ENCODE peak calls at places on chromosomes 11 and 22, in five cellular contexts. K is heart right ventricle, W is HCT116, T is B cell, S is AG10803. Q is an unnamed sample.

GRCh38 chr22:19596680-19597398 is 72.6 kb upstream of the CLDN5 start:
- DNase-seq in K (no peak), W (no peak), T (no peak), S (no peak), Q (no peak)

GRCh38 chr11:102560555-102561011 is 30.0 kb upstream of the MMP7 start:
- DNase-seq in K (no peak), W (no peak), T (peak; percentile 56), S (peak; percentile 83), Q (no peak)

GRCh38 chr11:125950696-125951645 is 5.1 kb downstream of the VSIG10L2 start:
- DNase-seq in K (peak; percentile 73), W (no peak), T (no peak), S (peak; percentile 28), Q (no peak)

GRCh38 chr11:30983810-30984441 is 385.6 kb downstream of the DCDC1 start:
- DNase-seq in K (no peak), W (no peak), T (no peak), S (no peak), Q (no peak)

GRCh38 chr11:4025957-4026324 is 68.7 kb upstream of the RRM1 start:
- DNase-seq in K (no peak), W (no peak), T (no peak), S (peak; percentile 75), Q (no peak)

GRCh38 chr22:30435674-30436126 is 10.1 kb downstream of the MTFP1 start:
- DNase-seq in K (no peak), W (peak; percentile 79), T (peak; percentile 74), S (no peak), Q (no peak)

GRCh38 chr22:30318773-30319419 is 7.8 kb downstream of the TBC1D10A start:
- DNase-seq in K (no peak), W (no peak), T (no peak), S (no peak), Q (no peak)

GRCh38 chr11:104129138-104129537 is 34.8 kb downstream of the PDGFD start:
- DNase-seq in K (no peak), W (no peak), T (no peak), S (no peak), Q (no peak)

GRCh38 chr22:46120420-46120737 is 29.9 kb upstream of the PPARA start:
- DNase-seq in K (no peak), W (no peak), T (no peak), S (no peak), Q (no peak)

GRCh38 chr11:69022268-69022667 is 9.2 kb upstream of the MRGPRF start:
- DNase-seq in K (no peak), W (no peak), T (no peak), S (no peak), Q (no peak)

GRCh38 chr11:71286701-71287643 is 34.6 kb upstream of the SHANK2 start:
- DNase-seq in K (no peak), W (no peak), T (no peak), S (peak; percentile 100), Q (peak; percentile 97)

GRCh38 chr11:33500865-33501479 is 199.7 kb downstream of the C11orf91 start:
- DNase-seq in K (no peak), W (no peak), T (no peak), S (peak; percentile 47), Q (peak; percentile 12)

GRCh38 chr11:36447514-36447913 is 62.6 kb downstream of the TRAF6 start:
- DNase-seq in K (no peak), W (no peak), T (no peak), S (peak; percentile 61), Q (no peak)

GRCh38 chr22:19843107-19843856 is 11.4 kb downstream of the GNB1L start:
- DNase-seq in K (no peak), W (no peak), T (no peak), S (no peak), Q (no peak)

GRCh38 chr11:134418119-134418840 is 6.2 kb upstream of the B3GAT1 start:
- DNase-seq in K (no peak), W (no peak), T (no peak), S (no peak), Q (no peak)

GRCh38 chr11:4865855-4866254 is 15.8 kb upstream of the OR51T1 start:
- DNase-seq in K (no peak), W (no peak), T (no peak), S (no peak), Q (no peak)

GRCh38 chr11:86942212-86942611 is 13.0 kb downstream of the FZD4 start:
- DNase-seq in K (no peak), W (no peak), T (no peak), S (no peak), Q (no peak)

GRCh38 chr11:124602751-124603150 is 8.5 kb upstream of the PANX3 start:
- DNase-seq in K (no peak), W (no peak), T (no peak), S (no peak), Q (no peak)

GRCh38 chr11:122756417-122756816 is 81.9 kb upstream of the CRTAM start:
- DNase-seq in K (no peak), W (no peak), T (peak; percentile 80), S (no peak), Q (no peak)

GRCh38 chr11:122755941-122756340 is 82.4 kb upstream of the CRTAM start:
- DNase-seq in K (no peak), W (no peak), T (no peak), S (peak; percentile 45), Q (no peak)

GRCh38 chr11:122754028-122754427 is 84.3 kb upstream of the CRTAM start:
- DNase-seq in K (no peak), W (no peak), T (no peak), S (no peak), Q (no peak)

GRCh38 chr11:122755409-122755808 is 82.9 kb upstream of the CRTAM start:
- DNase-seq in K (no peak), W (no peak), T (no peak), S (no peak), Q (no peak)

GRCh38 chr11:122754553-122755322 is 83.6 kb upstream of the CRTAM start:
- DNase-seq in K (no peak), W (peak; percentile 10), T (peak; percentile 56), S (no peak), Q (no peak)
- TF ChIP-seq CTCF in K (peak; percentile 33), W (peak; percentile 67), T (peak; percentile 71), S (peak; percentile 39), Q (peak; percentile 26)

GRCh38 chr22:23375031-23375827 is 194.9 kb downstream of the BCR start:
- DNase-seq in K (no peak), W (no peak), T (no peak), S (no peak), Q (no peak)

GRCh38 chr22:23380230-23380573 is 199.9 kb downstream of the IGLL1 start:
- DNase-seq in K (no peak), W (no peak), T (no peak), S (no peak), Q (no peak)

GRCh38 chr22:23373601-23374000 is 193.3 kb downstream of the BCR start:
- DNase-seq in K (no peak), W (no peak), T (no peak), S (no peak), Q (no peak)

GRCh38 chr22:23377767-23378166 is 197.5 kb downstream of the BCR start:
- DNase-seq in K (no peak), W (no peak), T (no peak), S (no peak), Q (no peak)

DNA sequence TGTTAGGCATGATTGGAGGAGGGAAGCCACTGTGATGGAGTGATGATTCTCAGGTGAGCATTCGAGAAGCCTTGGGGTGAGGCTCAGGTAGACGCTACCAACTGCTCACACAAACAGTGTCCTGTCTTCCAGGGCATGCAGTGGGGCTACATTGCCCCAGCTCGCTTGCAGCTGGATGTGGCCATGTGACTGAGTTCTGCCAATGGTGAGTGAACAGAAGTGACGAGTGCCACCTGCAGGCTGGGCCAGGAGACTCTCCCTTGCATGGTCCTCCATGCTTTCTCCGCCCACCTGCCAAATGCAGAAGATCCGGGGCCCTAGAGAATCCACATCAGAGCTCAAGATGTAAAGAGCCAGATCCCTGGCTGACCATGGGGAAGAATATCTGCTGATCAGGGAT is 195.9 kb downstream of the BCR start:
- DNase-seq in K (no peak), W (peak; percentile 33), T (peak; percentile 34), S (no peak), Q (no peak)
- TF ChIP-seq CTCF in K (no peak), W (peak; percentile 65), T (no peak), S (peak; percentile 25), Q (no peak)

GRCh38 chr11:119317592-119318239 is 786 bp upstream of the MCAM start:
- DNase-seq in K (no peak), W (no peak), T (peak; percentile 13), S (no peak), Q (no peak)

GRCh38 chr11:119316729-119317591 is at the start of gene MCAM:
- DNase-seq in K (peak; percentile 58), W (no peak), T (peak; percentile 38), S (no peak), Q (no peak)

GRCh38 chr11:119316017-119316728 is 757 bp downstream of the MCAM start:
- DNase-seq in K (peak; percentile 72), W (no peak), T (peak; percentile 37), S (no peak), Q (no peak)

GRCh38 chr11:119314748-119315138 is 2.2 kb downstream of the MCAM start:
- DNase-seq in K (no peak), W (no peak), T (no peak), S (no peak), Q (no peak)

DNA sequence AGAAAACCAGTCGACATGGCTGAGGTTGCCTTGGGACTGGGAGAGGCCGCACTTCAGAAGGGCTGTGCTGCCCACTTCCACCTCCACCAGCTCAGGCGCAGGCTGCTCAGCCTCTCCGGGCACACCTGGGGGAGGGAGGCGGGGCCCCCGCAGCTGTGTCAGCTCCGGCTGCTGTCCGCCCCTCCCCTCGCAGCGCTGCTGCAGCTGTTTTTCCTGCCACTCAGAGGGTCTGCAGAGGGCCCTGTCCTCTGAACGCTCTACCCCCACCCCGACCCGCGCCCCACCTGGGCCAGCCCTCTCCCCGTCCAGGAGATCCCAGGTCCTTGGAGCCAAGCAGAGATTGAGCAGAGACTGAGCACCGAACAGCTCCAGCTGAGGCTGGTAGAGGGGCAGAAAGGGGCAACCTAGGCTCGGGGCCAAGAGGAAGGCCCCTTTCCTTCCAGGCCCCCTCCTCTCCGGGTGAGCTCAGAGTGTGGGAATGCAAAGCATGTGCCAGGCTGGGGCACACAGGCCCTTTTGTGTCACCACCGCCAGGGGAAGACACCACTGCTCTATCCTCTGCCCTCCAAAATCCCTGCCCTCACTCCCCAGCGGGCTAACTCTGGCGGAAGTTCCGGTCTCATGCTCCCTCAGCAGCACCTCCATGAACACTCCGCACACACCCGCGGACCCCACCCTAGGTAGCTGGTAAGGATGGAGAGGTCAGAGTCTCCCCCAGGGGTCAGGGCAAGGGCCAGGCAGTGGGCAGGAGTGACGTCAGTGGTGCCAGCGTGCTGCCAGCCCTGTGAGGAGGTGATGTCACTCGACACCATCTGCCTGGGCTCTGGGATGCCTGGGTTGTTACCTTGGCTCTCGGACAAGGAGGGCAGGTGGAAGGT is 1.6 kb downstream of the MCAM start:
- DNase-seq in K (peak; percentile 32), W (no peak), T (peak; percentile 73), S (no peak), Q (no peak)
- TF ChIP-seq CTCF in K (no peak), W (peak; percentile 15), T (peak; percentile 25), S (peak; percentile 26), Q (no peak)

DNA sequence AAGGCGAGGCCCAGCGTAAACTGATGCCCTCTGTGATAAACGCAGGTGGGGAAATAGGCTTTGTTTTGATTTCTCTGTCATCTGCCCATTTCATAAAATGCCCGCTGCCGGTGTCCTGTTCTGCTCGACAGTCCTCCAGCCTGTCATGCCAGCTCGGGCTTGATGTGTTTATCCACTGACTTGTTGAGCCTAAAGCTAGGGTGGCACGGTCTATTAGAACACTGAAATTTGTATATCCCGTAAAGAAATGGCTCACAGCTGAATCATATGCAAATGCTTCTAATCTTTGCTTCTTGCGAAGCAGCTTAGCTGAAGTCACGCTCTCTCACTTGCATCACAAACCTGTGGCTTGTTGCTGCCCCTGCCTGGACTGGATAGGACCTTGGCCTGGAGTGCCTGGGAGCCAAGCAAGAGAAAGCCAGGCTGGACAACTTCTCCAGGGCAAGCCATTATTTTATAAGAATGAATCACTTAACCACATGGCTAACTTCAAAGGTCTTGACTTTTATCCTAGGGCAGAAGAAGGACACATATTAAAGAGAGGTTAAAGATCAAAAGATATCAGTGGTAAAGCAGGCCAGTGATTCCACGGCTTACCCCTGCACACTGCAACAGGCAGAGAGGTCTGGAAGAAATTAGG is 33.1 kb downstream of the EHF start:
- DNase-seq in K (no peak), W (peak; percentile 93), T (no peak), S (peak; percentile 94), Q (peak; percentile 92)
- TF ChIP-seq CTCF in K (no peak), W (no peak), T (no peak), S (peak; percentile 28), Q (peak; percentile 15)

Q was measured in AG09319.